ENCODE peak calls at places on chromosomes 7 and 10, in nine cellular contexts. U, N, Q, T, V, P, E, D and X are unnamed samples.

GRCh38 chr7:44284881-44285541 is 40.4 kb downstream of the CAMK2B start:
- DNase-seq in U (no peak), N (no peak), Q (no peak), T (no peak), V (peak; percentile 3), P (peak; percentile 16), E (peak; percentile 8), D (no peak), X (no peak)

GRCh38 chr7:52749880-52750279 is 285.6 kb upstream of the POM121L12 start:
- DNase-seq in U (no peak), N (no peak), Q (no peak), T (peak; percentile 1), V (no peak), P (no peak), E (no peak), D (no peak), X (no peak)

GRCh38 chr7:80869821-80870751 is 48.8 kb downstream of the SEMA3C start:
- DNase-seq in U (no peak), N (no peak), Q (no peak), T (no peak), V (no peak), P (no peak), E (no peak), D (no peak), X (no peak)

GRCh38 chr10:6133331-6134098 is 44.7 kb downstream of the RBM17 start:
- DNase-seq in U (no peak), N (no peak), Q (no peak), T (no peak), V (no peak), P (no peak), E (no peak), D (peak; percentile 66), X (no peak)

GRCh38 chr10:90779573-90779972 is 78.3 kb downstream of the HTR7 start:
- DNase-seq in U (peak; percentile 35), N (no peak), Q (no peak), T (no peak), V (no peak), P (no peak), E (no peak), D (peak; percentile 12), X (peak; percentile 5)

GRCh38 chr10:30736685-30737232 is 107.2 kb upstream of the LYZL2 start:
- DNase-seq in U (peak; percentile 92), N (no peak), Q (no peak), T (no peak), V (peak; percentile 54), P (no peak), E (no peak), D (peak; percentile 100), X (peak; percentile 92)

GRCh38 chr10:58212622-58213021 is 55.1 kb downstream of the IPMK start:
- DNase-seq in U (no peak), N (no peak), Q (no peak), T (no peak), V (no peak), P (no peak), E (no peak), D (no peak), X (no peak)

GRCh38 chr7:28239823-28240204 is 59.2 kb upstream of the JAZF1 start:
- DNase-seq in U (no peak), N (no peak), Q (no peak), T (no peak), V (no peak), P (no peak), E (no peak), D (no peak), X (no peak)

GRCh38 chr10:113965077-113965476 is 78.6 kb upstream of the ADRB1 start:
- DNase-seq in U (no peak), N (no peak), Q (no peak), T (no peak), V (no peak), P (no peak), E (no peak), D (no peak), X (no peak)

GRCh38 chr10:127845756-127846155 is 47.0 kb downstream of the CLRN3 start:
- DNase-seq in U (no peak), N (no peak), Q (no peak), T (no peak), V (no peak), P (no peak), E (no peak), D (no peak), X (no peak)

GRCh38 chr7:122412886-122413285 is 108.3 kb upstream of the FEZF1 start:
- DNase-seq in U (no peak), N (no peak), Q (no peak), T (no peak), V (no peak), P (no peak), E (no peak), D (peak; percentile 78), X (no peak)

DNA sequence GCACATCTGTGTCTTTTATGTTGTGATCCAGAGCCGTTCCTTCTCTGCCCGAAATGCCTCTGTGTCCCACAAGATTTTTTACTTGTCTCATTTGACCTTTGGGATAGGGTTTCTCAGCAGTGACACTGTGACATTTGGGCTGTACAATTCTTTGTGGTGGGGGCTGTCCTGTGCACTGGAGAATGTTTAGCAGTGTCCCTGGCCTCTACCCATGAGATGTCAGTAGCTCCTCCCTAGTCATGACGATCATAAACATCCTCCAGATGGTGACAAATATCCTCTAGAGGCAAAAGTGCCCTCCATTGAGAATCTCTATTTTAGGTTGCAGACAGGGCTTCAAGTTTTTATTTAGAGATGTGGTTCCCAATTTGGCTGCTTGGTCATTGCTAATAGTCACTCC is 91.3 kb downstream of the PPP1R17 start:
- DNase-seq in U (no peak), N (no peak), Q (no peak), T (no peak), V (no peak), P (no peak), E (no peak), D (no peak), X (no peak)
- H3K9me3 ChIP-seq in U (no peaks in the 10 kb centered on the region), N (no peaks in the 10 kb centered on the region), Q (no peaks in the 10 kb centered on the region), T (no peaks in the 10 kb centered on the region), V (no peaks in the 10 kb centered on the region), P (no peaks in the 10 kb centered on the region), E (no peaks in the 10 kb centered on the region), D (no peaks in the 10 kb centered on the region), X (no peaks in the 10 kb centered on the region)

GRCh38 chr10:71748671-71749191 is 24.6 kb downstream of the VSIR start:
- DNase-seq in U (no peak), N (peak; percentile 91), Q (peak; percentile 71), T (no peak), V (peak; percentile 74), P (peak; percentile 70), E (peak; percentile 59), D (no peak), X (no peak)

GRCh38 chr10:71749396-71749795 is 23.9 kb downstream of the VSIR start:
- DNase-seq in U (no peak), N (peak; percentile 57), Q (no peak), T (no peak), V (no peak), P (no peak), E (no peak), D (no peak), X (no peak)

GRCh38 chr10:71750986-71751385 is 22.3 kb downstream of the VSIR start:
- DNase-seq in U (no peak), N (peak; percentile 51), Q (no peak), T (no peak), V (no peak), P (no peak), E (no peak), D (no peak), X (no peak)

GRCh38 chr10:71751515-71752224 is 21.6 kb downstream of the VSIR start:
- DNase-seq in U (no peak), N (peak; percentile 55), Q (no peak), T (no peak), V (no peak), P (no peak), E (no peak), D (no peak), X (no peak)

GRCh38 chr10:71750124-71750841 is 23.0 kb downstream of the VSIR start:
- DNase-seq in U (no peak), N (peak; percentile 74), Q (no peak), T (no peak), V (no peak), P (peak; percentile 31), E (no peak), D (no peak), X (no peak)
- H3K4me1 ChIP-seq in U (peaks cover 13% of the 10 kb centered on the region), N (peaks cover 62% of the 10 kb centered on the region), Q (peaks cover 93% of the 10 kb centered on the region), T (peaks cover 5% of the 10 kb centered on the region), V (peaks cover 69% of the 10 kb centered on the region), P (peaks cover 5% of the 10 kb centered on the region), E (peaks cover 37% of the 10 kb centered on the region), D (no peaks in the 10 kb centered on the region), X (peaks cover 11% of the 10 kb centered on the region)

GRCh38 chr7:157885140-157885539 is 548.3 kb downstream of the DNAJB6 start:
- DNase-seq in U (no peak), N (no peak), Q (no peak), T (no peak), V (no peak), P (no peak), E (no peak), D (no peak), X (no peak)

GRCh38 chr7:157888579-157888978 is 551.8 kb downstream of the DNAJB6 start:
- DNase-seq in U (no peak), N (no peak), Q (no peak), T (no peak), V (no peak), P (no peak), E (no peak), D (no peak), X (no peak)

GRCh38 chr7:157886261-157886660 is 549.5 kb downstream of the DNAJB6 start:
- DNase-seq in U (no peak), N (no peak), Q (no peak), T (no peak), V (no peak), P (no peak), E (no peak), D (no peak), X (no peak)

GRCh38 chr7:157886711-157887110 is 549.9 kb downstream of the DNAJB6 start:
- DNase-seq in U (no peak), N (no peak), Q (no peak), T (no peak), V (no peak), P (no peak), E (no peak), D (no peak), X (no peak)

GRCh38 chr7:157887400-157887799 is 550.6 kb downstream of the DNAJB6 start:
- DNase-seq in U (no peak), N (no peak), Q (no peak), T (no peak), V (no peak), P (no peak), E (no peak), D (no peak), X (no peak)
- H3K9me3 ChIP-seq in U (peaks cover 45% of the 10 kb centered on the region), N (no peaks in the 10 kb centered on the region), Q (no peaks in the 10 kb centered on the region), T (peaks cover 29% of the 10 kb centered on the region), V (no peaks in the 10 kb centered on the region), P (no peaks in the 10 kb centered on the region), E (no peaks in the 10 kb centered on the region), D (no peaks in the 10 kb centered on the region), X (peaks cover 3% of the 10 kb centered on the region)

DNA sequence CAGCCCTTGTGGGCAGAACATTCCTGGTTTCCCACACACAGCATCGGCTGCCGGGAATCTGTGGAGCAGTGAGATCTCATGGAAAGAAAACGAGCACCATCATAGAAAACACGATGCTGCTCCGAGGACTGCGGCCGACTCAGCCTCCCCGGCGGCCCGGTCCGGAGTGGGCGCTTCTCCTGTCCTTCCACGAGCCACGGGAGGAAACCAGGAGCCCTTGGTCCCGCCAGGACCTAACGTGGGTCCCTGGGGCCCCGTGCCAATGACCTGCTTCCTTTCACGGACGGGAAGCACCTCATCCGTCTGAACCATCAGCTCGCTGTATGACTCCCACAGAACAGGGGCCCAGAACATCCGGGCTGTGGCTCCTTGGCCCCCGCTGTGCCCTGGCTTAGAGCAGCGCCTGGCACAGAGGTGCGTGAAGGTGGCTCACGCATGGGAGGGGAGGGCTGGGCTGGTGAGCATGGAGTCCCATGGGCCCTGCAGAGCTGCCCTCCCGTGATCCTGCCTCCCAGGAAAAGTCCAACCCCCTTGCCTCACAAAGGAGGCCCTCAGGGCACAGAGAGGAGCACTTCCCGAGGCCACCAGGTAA is 280.5 kb downstream of the MAD1L1 start:
- DNase-seq in U (no peak), N (peak; percentile 42), Q (no peak), T (no peak), V (peak; percentile 10), P (peak; percentile 12), E (no peak), D (no peak), X (no peak)
- H3K4me1 ChIP-seq in U (no peaks in the 10 kb centered on the region), N (peaks cover 11% of the 10 kb centered on the region), Q (peaks cover 10% of the 10 kb centered on the region), T (no peaks in the 10 kb centered on the region), V (peaks cover 14% of the 10 kb centered on the region), P (no peaks in the 10 kb centered on the region), E (no peaks in the 10 kb centered on the region), D (no peaks in the 10 kb centered on the region), X (no peaks in the 10 kb centered on the region)